ENCODE peak calls at places on chromosome 11, in five cellular contexts. One of them, this sample, is unnamed.

GRCh38 chr11:62125881-62126280 is 2.1 kb downstream of the INCENP start:
- DNase-seq in PC-3: no peak
- DNase-seq in HCT116: no peak
- DNase-seq in neural progenitor cell: peak; percentile 31
- DNase-seq in hepatocyte: no peak
- DNase-seq in this sample: no peak

GRCh38 chr11:13311570-13311969 is 34.0 kb downstream of the BMAL1 start:
- DNase-seq in PC-3: no peak
- DNase-seq in HCT116: no peak
- DNase-seq in neural progenitor cell: no peak
- DNase-seq in hepatocyte: no peak
- DNase-seq in this sample: no peak

GRCh38 chr11:69121021-69121420 is 34.7 kb upstream of the SMIM38 start:
- DNase-seq in PC-3: no peak
- DNase-seq in HCT116: no peak
- DNase-seq in neural progenitor cell: no peak
- DNase-seq in hepatocyte: no peak
- DNase-seq in this sample: no peak

GRCh38 chr11:62536301-62536957 is 10.2 kb downstream of the AHNAK start:
- DNase-seq in PC-3: no peak
- DNase-seq in HCT116: no peak
- DNase-seq in neural progenitor cell: no peak
- DNase-seq in hepatocyte: no peak
- DNase-seq in this sample: no peak

GRCh38 chr11:100709233-100709999 is 22.3 kb downstream of the ARHGAP42 start:
- DNase-seq in PC-3: peak; percentile 65
- DNase-seq in HCT116: peak; percentile 26
- DNase-seq in neural progenitor cell: no peak
- DNase-seq in hepatocyte: no peak
- DNase-seq in this sample: no peak

GRCh38 chr11:79309402-79309801 is 131.4 kb downstream of the TENM4 start:
- DNase-seq in PC-3: no peak
- DNase-seq in HCT116: no peak
- DNase-seq in neural progenitor cell: no peak
- DNase-seq in hepatocyte: no peak
- DNase-seq in this sample: no peak

GRCh38 chr11:47768090-47768620 is 1.0 kb upstream of the FNBP4 start:
- DNase-seq in PC-3: peak; percentile 6
- DNase-seq in HCT116: no peak
- DNase-seq in neural progenitor cell: peak; percentile 33
- DNase-seq in hepatocyte: peak; percentile 61
- DNase-seq in this sample: peak; percentile 94

GRCh38 chr11:33835143-33835878 is 56.6 kb downstream of the LMO2 start:
- DNase-seq in PC-3: peak; percentile 63
- DNase-seq in HCT116: peak; percentile 48
- DNase-seq in neural progenitor cell: no peak
- DNase-seq in hepatocyte: peak; percentile 73
- DNase-seq in this sample: peak; percentile 89

GRCh38 chr11:22169833-22170232 is 23.1 kb upstream of the ANO5 start:
- DNase-seq in PC-3: peak; percentile 5
- DNase-seq in HCT116: no peak
- DNase-seq in neural progenitor cell: no peak
- DNase-seq in hepatocyte: no peak
- DNase-seq in this sample: no peak

GRCh38 chr11:59879534-59879933 is 952 bp downstream of the OOSP3 start:
- DNase-seq in PC-3: no peak
- DNase-seq in HCT116: no peak
- DNase-seq in neural progenitor cell: no peak
- DNase-seq in hepatocyte: no peak
- DNase-seq in this sample: no peak

GRCh38 chr11:37449146-37449545 is 851.1 kb upstream of the RAG2 start:
- DNase-seq in PC-3: peak; percentile 81
- DNase-seq in HCT116: no peak
- DNase-seq in neural progenitor cell: peak; percentile 62
- DNase-seq in hepatocyte: peak; percentile 72
- DNase-seq in this sample: peak; percentile 94

GRCh38 chr11:114273071-114273470 is 23.1 kb upstream of the NNMT start:
- DNase-seq in PC-3: no peak
- DNase-seq in HCT116: no peak
- DNase-seq in neural progenitor cell: no peak
- DNase-seq in hepatocyte: no peak
- DNase-seq in this sample: no peak

GRCh38 chr11:130181295-130182272 is 22.0 kb downstream of the ST14 start:
- DNase-seq in PC-3: peak; percentile 89
- DNase-seq in HCT116: no peak
- DNase-seq in neural progenitor cell: no peak
- DNase-seq in hepatocyte: peak; percentile 84
- DNase-seq in this sample: no peak

GRCh38 chr11:2768471-2769408 is 68.9 kb upstream of the KCNQ1OT1 start:
- DNase-seq in PC-3: peak; percentile 85
- DNase-seq in HCT116: peak; percentile 38
- DNase-seq in neural progenitor cell: no peak
- DNase-seq in hepatocyte: peak; percentile 38
- DNase-seq in this sample: peak; percentile 11

GRCh38 chr11:122556605-122557004 is 98.9 kb upstream of the UBASH3B start:
- DNase-seq in PC-3: no peak
- DNase-seq in HCT116: no peak
- DNase-seq in neural progenitor cell: peak; percentile 77
- DNase-seq in hepatocyte: peak; percentile 72
- DNase-seq in this sample: peak; percentile 31

GRCh38 chr11:123544631-123545375 is 109.6 kb downstream of the SCN3B start:
- DNase-seq in PC-3: no peak
- DNase-seq in HCT116: no peak
- DNase-seq in neural progenitor cell: no peak
- DNase-seq in hepatocyte: no peak
- DNase-seq in this sample: no peak

GRCh38 chr11:18277560-18278271 is 11.7 kb downstream of the SAA1 start:
- DNase-seq in PC-3: no peak
- DNase-seq in HCT116: no peak
- DNase-seq in neural progenitor cell: no peak
- DNase-seq in hepatocyte: no peak
- DNase-seq in this sample: no peak

GRCh38 chr11:56693428-56693827 is 5.5 kb upstream of the OR9G1 start:
- DNase-seq in PC-3: no peak
- DNase-seq in HCT116: no peak
- DNase-seq in neural progenitor cell: no peak
- DNase-seq in hepatocyte: no peak
- DNase-seq in this sample: no peak

GRCh38 chr11:47109882-47110281 is 66.8 kb downstream of the ARFGAP2 start:
- DNase-seq in PC-3: no peak
- DNase-seq in HCT116: no peak
- DNase-seq in neural progenitor cell: no peak
- DNase-seq in hepatocyte: no peak
- DNase-seq in this sample: no peak

GRCh38 chr11:4181780-4182721 is 87.5 kb downstream of the RRM1 start:
- DNase-seq in PC-3: peak; percentile 74
- DNase-seq in HCT116: peak; percentile 57
- DNase-seq in neural progenitor cell: peak; percentile 72
- DNase-seq in hepatocyte: peak; percentile 85
- DNase-seq in this sample: peak; percentile 25

GRCh38 chr11:121650520-121651266 is 197.9 kb upstream of the SORL1-AS1 start:
- DNase-seq in PC-3: no peak
- DNase-seq in HCT116: no peak
- DNase-seq in neural progenitor cell: no peak
- DNase-seq in hepatocyte: no peak
- DNase-seq in this sample: no peak

GRCh38 chr11:15842345-15842744 is 514.0 kb downstream of the SOX6 start:
- DNase-seq in PC-3: no peak
- DNase-seq in HCT116: no peak
- DNase-seq in neural progenitor cell: no peak
- DNase-seq in hepatocyte: no peak
- DNase-seq in this sample: no peak

GRCh38 chr11:93537767-93538261 is 5.4 kb downstream of the SMCO4 start:
- DNase-seq in PC-3: peak; percentile 21
- DNase-seq in HCT116: no peak
- DNase-seq in neural progenitor cell: no peak
- DNase-seq in hepatocyte: peak; percentile 45
- DNase-seq in this sample: no peak

GRCh38 chr11:17645190-17645970 is 74.0 kb upstream of the MYOD1 start:
- DNase-seq in PC-3: no peak
- DNase-seq in HCT116: no peak
- DNase-seq in neural progenitor cell: no peak
- DNase-seq in hepatocyte: no peak
- DNase-seq in this sample: no peak

GRCh38 chr11:416757-417621 is 2.2 kb upstream of the SIGIRR start:
- DNase-seq in PC-3: peak; percentile 79
- DNase-seq in HCT116: no peak
- DNase-seq in neural progenitor cell: peak; percentile 62
- DNase-seq in hepatocyte: peak; percentile 87
- DNase-seq in this sample: no peak

GRCh38 chr11:419248-420005 is 4.6 kb upstream of the SIGIRR start:
- DNase-seq in PC-3: no peak
- DNase-seq in HCT116: no peak
- DNase-seq in neural progenitor cell: no peak
- DNase-seq in hepatocyte: no peak
- DNase-seq in this sample: no peak

GRCh38 chr11:418343-419247 is 3.8 kb upstream of the SIGIRR start:
- DNase-seq in PC-3: no peak
- DNase-seq in HCT116: no peak
- DNase-seq in neural progenitor cell: no peak
- DNase-seq in hepatocyte: no peak
- DNase-seq in this sample: no peak

GRCh38 chr11:416051-416756 is 1.4 kb upstream of the SIGIRR start:
- DNase-seq in PC-3: no peak
- DNase-seq in HCT116: no peak
- DNase-seq in neural progenitor cell: peak; percentile 38
- DNase-seq in hepatocyte: no peak
- DNase-seq in this sample: no peak

DNA sequence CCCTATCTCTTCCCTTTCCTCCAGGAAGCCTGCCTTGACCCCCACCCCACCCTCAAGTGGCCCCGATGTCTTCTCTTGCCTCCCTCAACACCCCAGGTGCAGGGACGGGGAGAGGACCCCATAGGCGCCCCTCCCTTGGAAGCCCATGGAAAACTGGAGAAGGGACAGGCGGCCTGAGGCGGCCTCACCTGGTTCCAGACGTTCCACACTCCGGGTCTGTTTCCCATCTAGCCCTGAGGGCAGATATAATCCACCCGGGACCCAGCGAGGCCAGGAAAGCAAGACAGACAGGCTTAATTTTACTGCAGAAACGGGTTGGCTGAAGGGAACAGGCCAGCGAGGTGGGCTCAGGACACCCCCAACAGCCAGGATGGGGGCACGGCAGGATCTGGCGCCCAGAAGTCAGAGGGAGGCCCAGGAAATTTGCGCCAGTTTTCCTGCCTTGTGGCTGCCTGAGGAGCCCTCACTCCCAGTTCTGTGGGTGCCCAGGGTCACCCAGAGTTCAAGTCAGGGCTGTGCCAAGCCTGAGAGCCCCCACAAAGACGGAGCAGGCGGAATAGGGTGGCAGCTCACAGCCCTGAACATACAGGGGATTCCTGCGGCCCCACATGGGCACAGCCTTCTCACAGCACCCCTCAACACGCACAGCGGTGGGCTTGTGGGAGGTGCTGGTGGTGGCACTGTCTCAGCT is 3.0 kb upstream of the SIGIRR start:
- DNase-seq in PC-3: no peak
- DNase-seq in HCT116: no peak
- DNase-seq in neural progenitor cell: no peak
- DNase-seq in hepatocyte: no peak
- DNase-seq in this sample: no peak
- TF ChIP-seq EZH2 in PC-3: no peak
- TF ChIP-seq EZH2 in HCT116: no peak
- TF ChIP-seq EZH2 in neural progenitor cell: no peak
- TF ChIP-seq EZH2 in hepatocyte: no peak
- TF ChIP-seq EZH2 in this sample: no peak

GRCh38 chr11:20770421-20770935 is 101.1 kb downstream of the NELL1 start:
- DNase-seq in PC-3: no peak
- DNase-seq in HCT116: no peak
- DNase-seq in neural progenitor cell: no peak
- DNase-seq in hepatocyte: no peak
- DNase-seq in this sample: peak; percentile 17

GRCh38 chr11:20775331-20775730 is 105.9 kb downstream of the NELL1 start:
- DNase-seq in PC-3: no peak
- DNase-seq in HCT116: no peak
- DNase-seq in neural progenitor cell: no peak
- DNase-seq in hepatocyte: no peak
- DNase-seq in this sample: no peak
- TF ChIP-seq EZH2 in PC-3: no peak
- TF ChIP-seq EZH2 in HCT116: no peak
- TF ChIP-seq EZH2 in neural progenitor cell: no peak
- TF ChIP-seq EZH2 in hepatocyte: no peak
- TF ChIP-seq EZH2 in this sample: no peak

DNA sequence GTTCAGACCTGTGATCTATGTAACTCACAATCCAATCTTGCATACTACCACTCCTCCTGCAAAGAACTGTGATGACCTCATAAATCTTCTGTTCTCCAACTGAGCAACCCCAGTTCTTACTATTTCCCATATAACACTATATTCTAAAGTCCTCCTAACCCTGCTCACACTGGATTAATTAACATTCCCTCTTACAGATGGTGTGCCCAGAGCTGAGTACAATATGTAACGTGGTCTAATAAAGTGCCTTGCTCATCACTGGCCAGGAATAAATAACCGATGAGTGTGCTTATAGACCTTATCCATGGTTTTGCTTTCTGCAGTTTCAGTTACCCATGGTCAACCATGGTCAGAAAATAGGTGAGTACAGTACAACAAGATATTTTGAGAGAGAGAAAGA is 28.6 kb downstream of the PRCP start:
- DNase-seq in PC-3: no peak
- DNase-seq in HCT116: no peak
- DNase-seq in neural progenitor cell: no peak
- DNase-seq in hepatocyte: no peak
- DNase-seq in this sample: no peak
- TF ChIP-seq EZH2 in PC-3: no peak
- TF ChIP-seq EZH2 in HCT116: no peak
- TF ChIP-seq EZH2 in neural progenitor cell: no peak
- TF ChIP-seq EZH2 in hepatocyte: no peak
- TF ChIP-seq EZH2 in this sample: no peak

GRCh38 chr11:117876341-117877119 is at the start of gene FXYD6:
- DNase-seq in PC-3: no peak
- DNase-seq in HCT116: no peak
- DNase-seq in neural progenitor cell: peak; percentile 92
- DNase-seq in hepatocyte: peak; percentile 82
- DNase-seq in this sample: peak; percentile 65
- TF ChIP-seq EZH2 in PC-3: no peak
- TF ChIP-seq EZH2 in HCT116: no peak
- TF ChIP-seq EZH2 in neural progenitor cell: peak; percentile 40
- TF ChIP-seq EZH2 in hepatocyte: no peak
- TF ChIP-seq EZH2 in this sample: no peak

GRCh38 chr11:110712643-110713468 is 619 bp upstream of the ARHGAP20 start:
- DNase-seq in PC-3: no peak
- DNase-seq in HCT116: no peak
- DNase-seq in neural progenitor cell: peak; percentile 55
- DNase-seq in hepatocyte: peak; percentile 44
- DNase-seq in this sample: peak; percentile 80
- TF ChIP-seq EZH2 in PC-3: peak; percentile 88
- TF ChIP-seq EZH2 in HCT116: no peak
- TF ChIP-seq EZH2 in neural progenitor cell: peak; percentile 34
- TF ChIP-seq EZH2 in hepatocyte: no peak
- TF ChIP-seq EZH2 in this sample: no peak

This sample was measured in A673.